ENCODE peak calls at places on chromosomes 7 and 10, in seven cellular contexts. One of them, this sample, is unnamed. For H3K4me1, the result is how much of the 10 kb centered on the place peaks cover.

GRCh38 chr7:45689011-45689796 is 115.0 kb downstream of the ADCY1 start:
- DNase-seq in neural progenitor cell: no peak
- DNase-seq in psoas muscle: peak
- DNase-seq in MM.1S: no peak
- DNase-seq in transverse colon: no peak
- DNase-seq in H1: peak
- DNase-seq in lower lobe of right lung: no peak
- DNase-seq in this sample: no peak

GRCh38 chr7:145848691-145849090 is 267.9 kb upstream of the CNTNAP2 start:
- DNase-seq in neural progenitor cell: peak
- DNase-seq in psoas muscle: no peak
- DNase-seq in MM.1S: peak
- DNase-seq in transverse colon: no peak
- DNase-seq in H1: peak
- DNase-seq in lower lobe of right lung: no peak
- DNase-seq in this sample: no peak

GRCh38 chr10:93066544-93066913 is 5.9 kb downstream of the CYP26C1 start:
- DNase-seq in neural progenitor cell: no peak
- DNase-seq in psoas muscle: no peak
- DNase-seq in MM.1S: no peak
- DNase-seq in transverse colon: no peak
- DNase-seq in H1: no peak
- DNase-seq in lower lobe of right lung: no peak
- DNase-seq in this sample: no peak

GRCh38 chr7:27899601-27900000 is 159.6 kb downstream of the TAX1BP1 start:
- DNase-seq in neural progenitor cell: no peak
- DNase-seq in psoas muscle: no peak
- DNase-seq in MM.1S: no peak
- DNase-seq in transverse colon: no peak
- DNase-seq in H1: no peak
- DNase-seq in lower lobe of right lung: no peak
- DNase-seq in this sample: no peak

GRCh38 chr10:70404906-70405824 is 1.2 kb downstream of the EIF4EBP2 start:
- DNase-seq in neural progenitor cell: peak
- DNase-seq in psoas muscle: peak
- DNase-seq in MM.1S: peak
- DNase-seq in transverse colon: peak
- DNase-seq in H1: no peak
- DNase-seq in lower lobe of right lung: peak
- DNase-seq in this sample: peak

GRCh38 chr10:73759512-73760115 is 15.4 kb downstream of the SEC24C start:
- DNase-seq in neural progenitor cell: no peak
- DNase-seq in psoas muscle: no peak
- DNase-seq in MM.1S: peak
- DNase-seq in transverse colon: peak
- DNase-seq in H1: no peak
- DNase-seq in lower lobe of right lung: peak
- DNase-seq in this sample: no peak

GRCh38 chr7:99123571-99124033 is 20.3 kb downstream of the SMURF1 start:
- DNase-seq in neural progenitor cell: no peak
- DNase-seq in psoas muscle: no peak
- DNase-seq in MM.1S: no peak
- DNase-seq in transverse colon: no peak
- DNase-seq in H1: no peak
- DNase-seq in lower lobe of right lung: no peak
- DNase-seq in this sample: no peak

GRCh38 chr7:79436378-79436777 is 17.1 kb downstream of the MAGI2 start:
- DNase-seq in neural progenitor cell: no peak
- DNase-seq in psoas muscle: no peak
- DNase-seq in MM.1S: no peak
- DNase-seq in transverse colon: no peak
- DNase-seq in H1: no peak
- DNase-seq in lower lobe of right lung: no peak
- DNase-seq in this sample: no peak

GRCh38 chr7:151046603-151047573 is 1.4 kb upstream of the ASIC3 start:
- DNase-seq in neural progenitor cell: no peak
- DNase-seq in psoas muscle: peak
- DNase-seq in MM.1S: no peak
- DNase-seq in transverse colon: no peak
- DNase-seq in H1: no peak
- DNase-seq in lower lobe of right lung: no peak
- DNase-seq in this sample: no peak

GRCh38 chr7:71896535-71896934 is 515.6 kb downstream of the CALN1 start:
- DNase-seq in neural progenitor cell: peak
- DNase-seq in psoas muscle: no peak
- DNase-seq in MM.1S: no peak
- DNase-seq in transverse colon: no peak
- DNase-seq in H1: no peak
- DNase-seq in lower lobe of right lung: no peak
- DNase-seq in this sample: no peak

GRCh38 chr10:34864156-34865075 is 49.3 kb upstream of the PARD3 start:
- DNase-seq in neural progenitor cell: no peak
- DNase-seq in psoas muscle: no peak
- DNase-seq in MM.1S: peak
- DNase-seq in transverse colon: no peak
- DNase-seq in H1: no peak
- DNase-seq in lower lobe of right lung: no peak
- DNase-seq in this sample: no peak

GRCh38 chr10:35643151-35643975 is 1.3 kb upstream of the FZD8 start:
- DNase-seq in neural progenitor cell: peak
- DNase-seq in psoas muscle: peak
- DNase-seq in MM.1S: peak
- DNase-seq in transverse colon: peak
- DNase-seq in H1: peak
- DNase-seq in lower lobe of right lung: peak
- DNase-seq in this sample: peak

GRCh38 chr7:123865517-123866117 is 20.6 kb downstream of the HYAL4 start:
- DNase-seq in neural progenitor cell: peak
- DNase-seq in psoas muscle: no peak
- DNase-seq in MM.1S: peak
- DNase-seq in transverse colon: peak
- DNase-seq in H1: no peak
- DNase-seq in lower lobe of right lung: no peak
- DNase-seq in this sample: peak

GRCh38 chr7:32648408-32649156 is 153.3 kb downstream of the AVL9 start:
- DNase-seq in neural progenitor cell: no peak
- DNase-seq in psoas muscle: no peak
- DNase-seq in MM.1S: peak
- DNase-seq in transverse colon: no peak
- DNase-seq in H1: no peak
- DNase-seq in lower lobe of right lung: no peak
- DNase-seq in this sample: no peak

GRCh38 chr10:62046522-62047239 is 145.2 kb downstream of the ARID5B start:
- DNase-seq in neural progenitor cell: no peak
- DNase-seq in psoas muscle: peak
- DNase-seq in MM.1S: peak
- DNase-seq in transverse colon: no peak
- DNase-seq in H1: no peak
- DNase-seq in lower lobe of right lung: no peak
- DNase-seq in this sample: no peak

GRCh38 chr10:128859738-128860386 is 607.2 kb upstream of the MGMT start:
- DNase-seq in neural progenitor cell: peak
- DNase-seq in psoas muscle: no peak
- DNase-seq in MM.1S: peak
- DNase-seq in transverse colon: peak
- DNase-seq in H1: peak
- DNase-seq in lower lobe of right lung: no peak
- DNase-seq in this sample: peak

GRCh38 chr7:106462365-106462859 is 177.6 kb upstream of the NAMPT start:
- DNase-seq in neural progenitor cell: peak
- DNase-seq in psoas muscle: no peak
- DNase-seq in MM.1S: peak
- DNase-seq in transverse colon: no peak
- DNase-seq in H1: no peak
- DNase-seq in lower lobe of right lung: no peak
- DNase-seq in this sample: no peak

GRCh38 chr10:86480571-86480970 is 41.0 kb downstream of the WAPL start:
- DNase-seq in neural progenitor cell: no peak
- DNase-seq in psoas muscle: no peak
- DNase-seq in MM.1S: no peak
- DNase-seq in transverse colon: no peak
- DNase-seq in H1: no peak
- DNase-seq in lower lobe of right lung: no peak
- DNase-seq in this sample: no peak

GRCh38 chr10:63273575-63273974 is 140.4 kb downstream of the NRBF2 start:
- DNase-seq in neural progenitor cell: no peak
- DNase-seq in psoas muscle: no peak
- DNase-seq in MM.1S: no peak
- DNase-seq in transverse colon: no peak
- DNase-seq in H1: no peak
- DNase-seq in lower lobe of right lung: no peak
- DNase-seq in this sample: no peak

GRCh38 chr10:36462194-36462593 is 663.2 kb upstream of the ANKRD30A start:
- DNase-seq in neural progenitor cell: no peak
- DNase-seq in psoas muscle: no peak
- DNase-seq in MM.1S: no peak
- DNase-seq in transverse colon: no peak
- DNase-seq in H1: no peak
- DNase-seq in lower lobe of right lung: no peak
- DNase-seq in this sample: no peak

DNA sequence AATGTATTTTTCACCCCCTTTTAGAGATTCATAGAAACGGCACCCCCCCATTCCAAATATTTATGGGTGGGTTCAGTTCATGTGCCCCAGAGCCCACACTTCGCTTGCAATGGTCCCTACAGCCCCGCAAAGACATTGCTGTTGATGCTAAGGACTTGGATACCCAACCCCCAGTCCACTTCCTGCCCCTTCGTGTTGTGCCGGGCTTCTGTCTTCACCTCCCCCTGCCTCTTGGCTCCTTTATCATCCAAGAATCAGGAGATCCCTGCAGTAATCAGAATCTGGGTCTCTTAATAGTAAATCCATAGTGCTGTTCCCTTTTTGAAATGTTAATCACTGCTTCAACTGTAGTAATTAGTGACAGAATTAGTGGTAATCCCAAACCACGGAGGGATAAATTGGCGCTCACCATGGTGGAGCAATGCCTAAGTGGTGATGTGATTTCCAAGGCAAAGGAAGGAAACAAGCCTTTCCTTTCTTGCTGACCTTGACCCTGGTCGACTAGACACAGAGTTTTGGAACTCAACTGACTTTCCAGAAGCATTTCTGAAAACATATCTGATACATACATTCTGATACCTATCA is 67.7 kb downstream of the HK1 start:
- DNase-seq in neural progenitor cell: no peak
- DNase-seq in psoas muscle: no peak
- DNase-seq in MM.1S: no peak
- DNase-seq in transverse colon: no peak
- DNase-seq in H1: no peak
- DNase-seq in lower lobe of right lung: no peak
- DNase-seq in this sample: no peak
- H3K4me1 ChIP-seq in neural progenitor cell: under half
- H3K4me1 ChIP-seq in psoas muscle: half or more
- H3K4me1 ChIP-seq in MM.1S: under half
- H3K4me1 ChIP-seq in transverse colon: under half
- H3K4me1 ChIP-seq in H1: under half
- H3K4me1 ChIP-seq in lower lobe of right lung: half or more
- H3K4me1 ChIP-seq in this sample: under half

DNA sequence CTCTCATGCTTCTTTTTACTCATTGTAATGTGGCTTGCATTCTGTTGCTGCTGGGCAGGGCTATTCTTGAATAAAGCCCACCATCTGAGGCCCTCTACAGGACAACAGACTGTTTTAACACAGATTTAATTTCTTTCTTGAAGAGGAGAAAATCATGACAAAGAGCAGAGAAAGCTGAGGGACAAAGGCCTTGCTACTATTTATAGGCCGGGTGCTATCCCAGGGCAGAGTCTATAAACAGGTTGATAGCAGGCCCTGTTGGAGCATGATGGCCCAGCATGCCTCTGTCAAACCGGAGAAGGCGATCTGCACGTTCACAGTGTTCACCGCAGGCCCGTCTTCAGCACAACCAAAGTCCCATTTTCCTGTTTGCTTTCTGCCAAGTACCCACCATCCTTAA is 3.0 kb downstream of the VIPR2 start:
- DNase-seq in neural progenitor cell: peak
- DNase-seq in psoas muscle: peak
- DNase-seq in MM.1S: no peak
- DNase-seq in transverse colon: no peak
- DNase-seq in H1: no peak
- DNase-seq in lower lobe of right lung: no peak
- DNase-seq in this sample: no peak
- TF ChIP-seq CTCF in neural progenitor cell: peak
- TF ChIP-seq CTCF in psoas muscle: no peak
- TF ChIP-seq CTCF in MM.1S: no peak
- TF ChIP-seq CTCF in transverse colon: no peak
- TF ChIP-seq CTCF in H1: no peak
- TF ChIP-seq CTCF in lower lobe of right lung: no peak
- TF ChIP-seq CTCF in this sample: no peak

GRCh38 chr10:114304017-114304565 is 65.0 kb downstream of the VWA2 start:
- DNase-seq in neural progenitor cell: peak
- DNase-seq in psoas muscle: peak
- DNase-seq in MM.1S: peak
- DNase-seq in transverse colon: peak
- DNase-seq in H1: peak
- DNase-seq in lower lobe of right lung: peak
- DNase-seq in this sample: peak

GRCh38 chr10:114303556-114303955 is 64.5 kb downstream of the VWA2 start:
- DNase-seq in neural progenitor cell: no peak
- DNase-seq in psoas muscle: no peak
- DNase-seq in MM.1S: no peak
- DNase-seq in transverse colon: no peak
- DNase-seq in H1: no peak
- DNase-seq in lower lobe of right lung: no peak
- DNase-seq in this sample: no peak

GRCh38 chr10:114304566-114305421 is 65.7 kb downstream of the VWA2 start:
- DNase-seq in neural progenitor cell: peak
- DNase-seq in psoas muscle: no peak
- DNase-seq in MM.1S: peak
- DNase-seq in transverse colon: peak
- DNase-seq in H1: peak
- DNase-seq in lower lobe of right lung: no peak
- DNase-seq in this sample: peak

GRCh38 chr10:114306116-114306973 is 67.3 kb downstream of the VWA2 start:
- DNase-seq in neural progenitor cell: no peak
- DNase-seq in psoas muscle: no peak
- DNase-seq in MM.1S: no peak
- DNase-seq in transverse colon: no peak
- DNase-seq in H1: no peak
- DNase-seq in lower lobe of right lung: no peak
- DNase-seq in this sample: peak

GRCh38 chr10:114305521-114305925 is 66.5 kb downstream of the VWA2 start:
- DNase-seq in neural progenitor cell: no peak
- DNase-seq in psoas muscle: no peak
- DNase-seq in MM.1S: no peak
- DNase-seq in transverse colon: no peak
- DNase-seq in H1: no peak
- DNase-seq in lower lobe of right lung: no peak
- DNase-seq in this sample: no peak
- H3K4me3 ChIP-seq in neural progenitor cell: peak
- H3K4me3 ChIP-seq in psoas muscle: no peak
- H3K4me3 ChIP-seq in MM.1S: no peak
- H3K4me3 ChIP-seq in transverse colon: no peak
- H3K4me3 ChIP-seq in H1: peak
- H3K4me3 ChIP-seq in lower lobe of right lung: no peak
- H3K4me3 ChIP-seq in this sample: no peak

DNA sequence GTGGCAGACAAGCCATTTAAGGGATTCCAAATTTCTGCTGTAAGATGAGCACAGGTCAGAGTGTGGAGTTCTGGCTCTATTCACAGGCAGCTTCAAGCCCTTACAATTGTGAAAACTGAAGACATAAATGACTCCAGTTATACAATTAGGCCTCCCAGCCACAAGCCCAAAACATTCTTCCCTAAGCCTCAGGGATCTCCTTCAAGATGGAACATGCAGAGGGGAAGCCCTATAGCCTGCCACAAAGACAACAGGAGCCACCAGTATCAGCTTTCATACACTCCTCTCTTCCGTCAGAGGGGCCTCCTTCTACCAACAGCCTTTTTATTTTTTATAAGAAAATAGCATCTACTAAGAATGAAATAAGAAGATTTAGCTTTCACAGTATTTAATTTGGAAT is 46.5 kb downstream of the DLD start:
- DNase-seq in neural progenitor cell: no peak
- DNase-seq in psoas muscle: no peak
- DNase-seq in MM.1S: no peak
- DNase-seq in transverse colon: no peak
- DNase-seq in H1: no peak
- DNase-seq in lower lobe of right lung: no peak
- DNase-seq in this sample: no peak
- H3K4me1 ChIP-seq in neural progenitor cell: under half
- H3K4me1 ChIP-seq in psoas muscle: under half
- H3K4me1 ChIP-seq in MM.1S: under half
- H3K4me1 ChIP-seq in transverse colon: under half
- H3K4me1 ChIP-seq in H1: under half
- H3K4me1 ChIP-seq in lower lobe of right lung: under half
- H3K4me1 ChIP-seq in this sample: under half

This sample was measured in body of pancreas.